ENCODE peak calls at places on chromosomes 1 and 21, in four cellular contexts. Z is T-cell, J is ACHN, F is HAP-1. T is an unnamed sample.
A peak's percentile ranks its signal among the peaks of the same experiment; 100 is the strongest.

GRCh38 chr1:10734900-10735602 is 61.4 kb downstream of the CASZ1 start:
- DNase-seq in J (no peak), Z (no peak), F (peak; percentile 50), T (no peak)

GRCh38 chr1:77292551-77292950 is 10.7 kb downstream of the AK5 start:
- DNase-seq in F (no peak), Z (no peak), J (no peak), T (no peak)

GRCh38 chr1:154219511-154219910 is 1.2 kb upstream of the UBAP2L start:
- DNase-seq in Z (no peak), J (peak; percentile 33), F (no peak), T (no peak)

GRCh38 chr1:170707959-170708666 is 44.2 kb downstream of the PRRX1 start:
- DNase-seq in J (peak; percentile 83), F (no peak), Z (no peak), T (peak; percentile 34)

GRCh38 chr1:61403863-61404615 is 320.9 kb downstream of the TM2D1 start:
- DNase-seq in F (no peak), Z (no peak), J (no peak), T (no peak)

GRCh38 chr21:29376556-29376955 is 77.8 kb downstream of the BACH1 start:
- DNase-seq in F (peak; percentile 27), Z (peak; percentile 30), J (peak; percentile 39), T (peak; percentile 36)

GRCh38 chr1:112935474-112936289 is 20.3 kb downstream of the SLC16A1 start:
- DNase-seq in J (peak; percentile 89), Z (no peak), F (peak; percentile 43), T (peak; percentile 10)

GRCh38 chr1:40861227-40862003 is 748 bp downstream of the CITED4 start:
- DNase-seq in J (peak; percentile 49), Z (no peak), F (no peak), T (no peak)

GRCh38 chr1:31108861-31109260 is 43.3 kb upstream of the PUM1 start:
- DNase-seq in Z (no peak), J (no peak), F (no peak), T (no peak)

GRCh38 chr1:99751877-99752504 is 14.4 kb downstream of the FRRS1 start:
- DNase-seq in F (peak; percentile 31), J (peak; percentile 26), Z (no peak), T (no peak)

GRCh38 chr1:206705187-206705586 is 20.5 kb downstream of the MAPKAPK2 start:
- DNase-seq in F (peak; percentile 5), J (no peak), Z (no peak), T (no peak)

GRCh38 chr1:52554267-52554640 is 1.4 kb upstream of the TUT4 start:
- DNase-seq in J (no peak), Z (no peak), F (no peak), T (no peak)

GRCh38 chr1:111648826-111649225 is 29.2 kb downstream of the RAP1A start:
- DNase-seq in Z (no peak), F (no peak), J (no peak), T (no peak)

GRCh38 chr1:93344886-93345632 is 648 bp upstream of the DR1 start:
- DNase-seq in F (no peak), Z (no peak), J (peak; percentile 23), T (no peak)

GRCh38 chr1:206672844-206673758 is 11.6 kb upstream of the MAPKAPK2 start:
- DNase-seq in Z (no peak), J (no peak), F (no peak), T (no peak)

GRCh38 chr1:62327360-62328051 is 8.3 kb upstream of the KANK4 start:
- DNase-seq in J (no peak), Z (no peak), F (no peak), T (no peak)

GRCh38 chr1:32170991-32171390 is 8.5 kb upstream of the TXLNA start:
- DNase-seq in F (no peak), J (no peak), Z (no peak), T (no peak)

GRCh38 chr1:84997667-84998600 is 1.0 kb upstream of the MCOLN2 start:
- DNase-seq in Z (no peak), J (no peak), F (peak; percentile 32), T (peak; percentile 8)

T was measured in HTR-8/SVneo.